ENCODE peak calls at places on chromosomes 1 and 21, in four cellular contexts. K is HCT116, Q is K562, I is HepG2. Z is an unnamed sample.

GRCh38 chr1:82503805-82504204 is 703.1 kb downstream of the ADGRL2 start:
- DNase-seq in K (no peak), Q (no peak), I (no peak), Z (no peak)

GRCh38 chr1:29829448-29830344 is 593.4 kb downstream of the PTPRU start:
- DNase-seq in K (no peak), Q (no peak), I (no peak), Z (no peak)

GRCh38 chr1:20721117-20722061 is 3.6 kb upstream of the KIF17 start:
- DNase-seq in K (no peak), Q (no peak), I (no peak), Z (no peak)

GRCh38 chr1:57599233-57599994 is 175.6 kb upstream of the DAB1 start:
- DNase-seq in K (no peak), Q (no peak), I (no peak), Z (no peak)

GRCh38 chr21:32955307-32955937 is 70.3 kb upstream of the OLIG2 start:
- DNase-seq in K (no peak), Q (no peak), I (no peak), Z (no peak)

GRCh38 chr21:34800797-34801518 is 132.2 kb downstream of the CLIC6 start:
- DNase-seq in K (no peak), Q (no peak), I (no peak), Z (no peak)

GRCh38 chr1:182418929-182419328 is 18.5 kb upstream of the TEDDM1 start:
- DNase-seq in K (no peak), Q (no peak), I (no peak), Z (no peak)

GRCh38 chr1:110239491-110240430 is 29.6 kb downstream of the KCNC4 start:
- DNase-seq in K (no peak), Q (no peak), I (no peak), Z (no peak)

GRCh38 chr1:17140279-17140678 is 21.0 kb upstream of the PADI2 start:
- DNase-seq in K (no peak), Q (no peak), I (no peak), Z (no peak)

GRCh38 chr1:232704694-232705680 is 75.1 kb upstream of the SIPA1L2 start:
- DNase-seq in K (peak; percentile 37), Q (no peak), I (peak; percentile 13), Z (peak; percentile 54)

GRCh38 chr1:59857679-59858354 is 43.1 kb downstream of the HOOK1 start:
- DNase-seq in K (no peak), Q (no peak), I (peak; percentile 20), Z (no peak)

GRCh38 chr1:221741364-221741970 is 422 bp downstream of the DUSP10 start:
- DNase-seq in K (no peak), Q (peak; percentile 31), I (no peak), Z (no peak)

GRCh38 chr1:178407662-178408061 is 89.1 kb downstream of the CLEC20A start:
- DNase-seq in K (no peak), Q (no peak), I (no peak), Z (no peak)

GRCh38 chr1:109479311-109479710 is 4.4 kb upstream of the ATXN7L2 start:
- DNase-seq in K (no peak), Q (no peak), I (no peak), Z (no peak)

GRCh38 chr1:163083690-163084089 is 14.5 kb downstream of the RGS4 start:
- DNase-seq in K (no peak), Q (no peak), I (no peak), Z (no peak)
- TF ChIP-seq TCF7L2 in K (no peak), Q (no peak), I (no peak), Z (no peak)

GRCh38 chr1:201882665-201883132 is 6.0 kb upstream of the SHISA4 start:
- DNase-seq in K (peak; percentile 71), Q (peak; percentile 57), I (no peak), Z (peak; percentile 84)
- H3K4me1 ChIP-seq in K (peaks cover 56% of the 10 kb centered on the region), Q (peaks cover 32% of the 10 kb centered on the region), I (peaks cover 12% of the 10 kb centered on the region), Z (no peaks in the 10 kb centered on the region)

DNA sequence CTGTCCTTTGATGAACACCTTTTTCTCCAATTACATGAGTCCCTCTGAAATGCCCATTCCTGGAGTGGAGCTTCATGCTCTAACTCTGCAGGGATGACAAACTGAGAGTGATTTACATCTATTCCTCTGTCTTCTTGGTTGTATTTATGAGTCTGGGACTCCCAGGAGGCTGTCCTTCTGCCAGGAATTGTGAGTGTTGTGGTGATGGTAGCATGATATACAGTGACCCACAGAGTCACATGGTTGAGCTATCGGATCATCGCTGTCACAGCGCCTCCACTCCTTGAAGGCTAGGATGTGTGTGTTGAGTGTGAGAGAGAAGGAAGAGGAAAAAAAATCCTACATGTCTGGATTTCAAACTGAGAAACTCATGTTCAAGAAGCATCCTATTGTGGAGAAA is 163.4 kb upstream of the CACNA1E start:
- DNase-seq in K (no peak), Q (no peak), I (no peak), Z (no peak)
- TF ChIP-seq TCF7L2 in K (no peak), Q (no peak), I (no peak), Z (no peak)

DNA sequence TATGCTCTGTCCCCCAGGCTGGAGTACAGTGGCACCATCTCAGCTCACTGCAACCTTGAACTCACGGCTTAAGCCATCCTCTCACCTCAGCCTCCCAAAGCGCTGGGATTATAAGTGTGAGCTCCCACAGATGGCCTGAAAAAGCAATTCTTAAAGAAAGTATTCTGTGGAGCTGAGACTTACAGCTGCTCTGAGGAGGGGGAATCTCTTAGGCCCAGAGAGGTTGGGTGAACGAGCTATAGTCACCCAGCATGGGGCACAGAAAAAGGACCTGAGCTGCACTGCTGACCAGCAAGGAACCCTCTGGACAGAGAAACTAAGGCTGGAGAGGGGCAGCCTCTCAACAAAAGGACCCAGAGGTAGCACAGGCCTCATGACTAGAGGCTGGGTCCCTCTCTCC is 1.3 kb downstream of the PAQR7 start:
- DNase-seq in K (no peak), Q (no peak), I (no peak), Z (no peak)
- H3K4me1 ChIP-seq in K (peaks cover 69% of the 10 kb centered on the region), Q (peaks cover 49% of the 10 kb centered on the region), I (peaks cover 71% of the 10 kb centered on the region), Z (peaks cover 43% of the 10 kb centered on the region)

DNA sequence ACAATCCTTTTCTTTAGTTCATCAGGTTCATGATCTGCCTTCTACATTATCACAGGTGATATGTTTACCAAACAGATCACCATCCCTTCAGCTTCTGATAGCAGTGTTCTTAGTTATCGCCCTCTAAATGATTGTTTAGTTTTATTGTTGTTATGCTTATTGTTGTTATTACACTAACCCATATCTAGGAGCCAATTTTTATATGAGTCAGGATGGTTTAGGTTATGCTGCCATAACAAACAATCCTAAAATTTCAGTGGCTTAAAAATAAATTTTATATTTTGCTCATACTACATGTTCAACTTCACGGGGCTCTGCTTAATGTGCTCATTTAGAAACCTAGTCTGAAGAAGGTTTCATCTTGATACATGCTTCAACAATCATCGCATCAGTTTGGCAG is 4.4 kb upstream of the JUN start:
- DNase-seq in K (no peak), Q (no peak), I (no peak), Z (no peak)
- TF ChIP-seq TCF7L2 in K (no peak), Q (no peak), I (no peak), Z (no peak)

DNA sequence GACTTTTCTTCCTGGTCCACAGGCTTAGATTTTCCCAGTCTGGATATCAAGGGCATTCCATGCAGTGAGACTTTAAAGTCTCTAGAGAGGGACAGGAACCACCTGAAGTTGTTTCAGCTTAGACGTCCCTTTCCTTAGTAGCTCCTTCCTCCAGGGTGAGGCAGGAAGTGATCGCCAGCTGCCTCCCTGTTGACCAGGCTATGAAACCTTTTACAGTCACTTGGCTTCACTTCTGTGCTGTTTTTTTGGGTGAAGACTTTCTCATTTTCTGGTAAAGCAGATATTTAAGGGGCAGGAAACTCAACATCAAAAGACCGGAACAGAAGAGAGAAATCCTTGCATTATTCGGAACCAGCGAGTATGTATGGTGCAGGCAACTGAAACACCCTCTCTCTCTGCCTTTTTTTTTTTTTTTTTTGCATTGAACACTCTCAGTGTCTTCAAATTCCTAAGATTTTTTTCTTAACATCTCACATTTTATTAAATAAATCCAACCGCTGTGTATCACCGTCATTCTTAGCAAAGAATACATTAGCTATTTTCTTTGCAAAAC is 234.6 kb upstream of the IRF2BP2 start:
- DNase-seq in K (no peak), Q (no peak), I (no peak), Z (no peak)
- H3K4me1 ChIP-seq in K (peaks cover 9% of the 10 kb centered on the region), Q (peaks cover 13% of the 10 kb centered on the region), I (peaks cover 26% of the 10 kb centered on the region), Z (peaks cover 7% of the 10 kb centered on the region)

GRCh38 chr1:228818928-228819632 is 83.8 kb downstream of the RHOU start:
- DNase-seq in K (no peak), Q (no peak), I (no peak), Z (no peak)
- TF ChIP-seq TCF7L2 in K (no peak), Q (no peak), I (no peak), Z (no peak)